ENCODE peak calls at places on chromosomes 16 and 17, in six cellular contexts. O is ELF-1; H is foreskin fibroblast; X is stimulated activated CD8-positive, alpha-beta memory T cell treated with anti-CD3 and anti-CD28 coated beads, Interleukin-7, amount 100 ng/mL, for 1 hour; V is EL; F is activated CD4-positive, alpha-beta T cell treated with anti-CD3 and anti-CD28 coated beads for 36 hours. N is an unnamed sample.
A peak's percentile ranks its signal among the peaks of the same experiment; 100 is the strongest.

GRCh38 chr16:53931946-53932345 is 228.0 kb downstream of the FTO start:
- DNase-seq in V (no peak), O (no peak), F (no peak), X (no peak), H (no peak), N (no peak)

GRCh38 chr17:3415610-3416009 is 4.4 kb downstream of the OR3A3 start:
- DNase-seq in O (no peak), V (no peak), H (no peak), X (no peak), F (no peak), N (no peak)

GRCh38 chr16:27754788-27755690 is 205.1 kb downstream of the KATNIP start:
- DNase-seq in V (no peak), O (no peak), H (no peak), X (no peak), F (no peak), N (no peak)

GRCh38 chr16:25010542-25010941 is 4.6 kb downstream of the ARHGAP17 start:
- DNase-seq in V (peak; percentile 45), X (no peak), H (no peak), F (no peak), O (peak; percentile 32), N (no peak)

GRCh38 chr17:77204531-77204930 is 63.8 kb downstream of the SEC14L1 start:
- DNase-seq in F (no peak), X (no peak), V (no peak), H (no peak), O (no peak), N (no peak)

GRCh38 chr17:78318407-78318806 is 41.5 kb downstream of the SOCS3 start:
- DNase-seq in O (no peak), V (no peak), H (no peak), X (no peak), F (no peak), N (no peak)

GRCh38 chr17:45230787-45231480 is 9.2 kb downstream of the FMNL1 start:
- DNase-seq in H (peak; percentile 39), V (peak; percentile 48), F (peak; percentile 51), O (no peak), X (no peak), N (no peak)

GRCh38 chr17:78825696-78826095 is 14.9 kb downstream of the USP36 start:
- DNase-seq in X (no peak), V (no peak), F (no peak), H (no peak), O (no peak), N (no peak)

GRCh38 chr17:81691608-81692007 is 7.8 kb downstream of the HGS start:
- DNase-seq in F (no peak), O (no peak), X (no peak), H (no peak), V (no peak), N (no peak)

GRCh38 chr16:70349783-70350182 is 3.1 kb downstream of the DDX19A start:
- DNase-seq in H (no peak), X (no peak), V (no peak), O (no peak), F (peak; percentile 21), N (no peak)

GRCh38 chr17:47660064-47660492 is 10.4 kb downstream of the KPNB1 start:
- DNase-seq in F (no peak), V (no peak), O (no peak), H (no peak), X (no peak), N (no peak)

GRCh38 chr17:72368191-72368590 is 247.4 kb downstream of the SOX9 start:
- DNase-seq in X (no peak), H (no peak), F (no peak), O (no peak), V (no peak), N (no peak)

GRCh38 chr17:63547083-63547523 is 3.2 kb upstream of the DCAF7 start:
- DNase-seq in H (no peak), O (no peak), X (no peak), F (no peak), V (no peak), N (no peak)

GRCh38 chr16:55643161-55643970 is 12.4 kb upstream of the SLC6A2 start:
- DNase-seq in F (no peak), X (no peak), O (peak; percentile 27), H (no peak), V (no peak), N (no peak)

GRCh38 chr16:51465026-51465425 is 314.0 kb upstream of the SALL1 start:
- DNase-seq in H (peak; percentile 67), O (no peak), V (peak; percentile 37), X (no peak), F (no peak), N (no peak)

GRCh38 chr16:2210009-2210332 is 692 bp downstream of the BRICD5 start:
- DNase-seq in V (no peak), F (no peak), X (no peak), H (no peak), O (no peak), N (no peak)

GRCh38 chr17:67011527-67012175 is 32.7 kb upstream of the CACNG1 start:
- DNase-seq in O (no peak), V (no peak), H (no peak), F (no peak), X (no peak), N (no peak)

GRCh38 chr16:29007865-29008593 is 23.2 kb downstream of the LAT start:
- DNase-seq in F (peak; percentile 89), X (no peak), O (no peak), V (peak; percentile 83), H (peak; percentile 87), N (no peak)

GRCh38 chr17:46815474-46816353 is 2.8 kb downstream of the WNT3 start:
- DNase-seq in O (peak; percentile 37), V (peak; percentile 36), F (no peak), X (no peak), H (no peak), N (no peak)

GRCh38 chr17:56373981-56374380 is 219.5 kb upstream of the NOG start:
- DNase-seq in O (no peak), F (no peak), X (no peak), H (no peak), V (no peak), N (no peak)

GRCh38 chr16:59260892-59261291 is 526.8 kb upstream of the GOT2 start:
- DNase-seq in H (no peak), O (no peak), V (no peak), F (no peak), X (no peak), N (no peak)

GRCh38 chr16:8589293-8590160 is 784 bp downstream of the TMEM114 start:
- DNase-seq in V (no peak), H (no peak), X (no peak), O (peak; percentile 51), F (no peak), N (no peak)

GRCh38 chr16:68281368-68282063 is 17.2 kb downstream of the SLC7A6 start:
- DNase-seq in V (no peak), X (no peak), H (no peak), F (no peak), O (no peak), N (no peak)

GRCh38 chr16:56279132-56279531 is 87.8 kb downstream of the GNAO1 start:
- DNase-seq in O (no peak), F (peak; percentile 80), X (peak; percentile 5), V (no peak), H (no peak), N (no peak)

GRCh38 chr17:75067856-75068255 is 19.9 kb upstream of the SLC16A5 start:
- DNase-seq in V (no peak), H (no peak), X (no peak), F (peak; percentile 52), O (no peak), N (no peak)

GRCh38 chr16:65226077-65226476 is 104.2 kb upstream of the CDH11 start:
- DNase-seq in H (no peak), V (no peak), X (no peak), F (no peak), O (no peak), N (no peak)

GRCh38 chr16:85151603-85152413 is 39.5 kb upstream of the CIBAR2 start:
- DNase-seq in O (peak; percentile 74), F (no peak), V (peak; percentile 96), X (no peak), H (peak; percentile 87), N (no peak)

N was measured in neural crest cell.